ENCODE peak calls at places on chromosome 18, in four cellular contexts. One of them, this sample, is unnamed.

GRCh38 chr18:22485808-22486244 is 68.1 kb upstream of the CTAGE1 start:
- DNase-seq in HCT116: no peak
- DNase-seq in fibroblast of lung: peak
- DNase-seq in PC-3: peak
- DNase-seq in this sample: no peak

GRCh38 chr18:51278045-51278649 is 80.7 kb upstream of the MEX3C start:
- DNase-seq in PC-3: peak
- DNase-seq in HCT116: peak
- DNase-seq in fibroblast of lung: no peak
- DNase-seq in this sample: peak

GRCh38 chr18:23069481-23069880 is 65.8 kb upstream of the CABLES1 start:
- DNase-seq in fibroblast of lung: no peak
- DNase-seq in HCT116: no peak
- DNase-seq in PC-3: no peak
- DNase-seq in this sample: no peak

GRCh38 chr18:8904316-8904715 is 198.2 kb upstream of the NDUFV2 start:
- DNase-seq in PC-3: no peak
- DNase-seq in HCT116: no peak
- DNase-seq in fibroblast of lung: no peak
- DNase-seq in this sample: no peak

GRCh38 chr18:3596324-3597158 is 146.6 kb downstream of the TGIF1 start:
- DNase-seq in HCT116: no peak
- DNase-seq in PC-3: peak
- DNase-seq in fibroblast of lung: peak
- DNase-seq in this sample: peak

GRCh38 chr18:11146238-11146946 is 3.0 kb downstream of the PIEZO2 start:
- DNase-seq in PC-3: no peak
- DNase-seq in HCT116: no peak
- DNase-seq in fibroblast of lung: no peak
- DNase-seq in this sample: no peak

GRCh38 chr18:37499008-37499407 is 66.6 kb downstream of the CELF4 start:
- DNase-seq in PC-3: no peak
- DNase-seq in fibroblast of lung: no peak
- DNase-seq in HCT116: no peak
- DNase-seq in this sample: no peak

GRCh38 chr18:9814431-9814830 is 71.3 kb upstream of the TXNDC2 start:
- DNase-seq in PC-3: peak
- DNase-seq in fibroblast of lung: peak
- DNase-seq in HCT116: no peak
- DNase-seq in this sample: no peak

GRCh38 chr18:48922203-48922800 is 28.5 kb downstream of the SMAD7 start:
- DNase-seq in HCT116: no peak
- DNase-seq in PC-3: no peak
- DNase-seq in fibroblast of lung: no peak
- DNase-seq in this sample: no peak

GRCh38 chr18:36440614-36441013 is 143.1 kb downstream of the FHOD3 start:
- DNase-seq in fibroblast of lung: peak
- DNase-seq in HCT116: no peak
- DNase-seq in PC-3: no peak
- DNase-seq in this sample: no peak

GRCh38 chr18:46034230-46034629 is 37.8 kb downstream of the PSTPIP2 start:
- DNase-seq in HCT116: no peak
- DNase-seq in fibroblast of lung: peak
- DNase-seq in PC-3: no peak
- DNase-seq in this sample: no peak

GRCh38 chr18:60541661-60542060 is 169.1 kb upstream of the MC4R start:
- DNase-seq in PC-3: no peak
- DNase-seq in fibroblast of lung: no peak
- DNase-seq in HCT116: no peak
- DNase-seq in this sample: no peak

GRCh38 chr18:66193394-66193793 is 410.5 kb downstream of the CDH19 start:
- DNase-seq in PC-3: no peak
- DNase-seq in HCT116: no peak
- DNase-seq in fibroblast of lung: no peak
- DNase-seq in this sample: no peak

GRCh38 chr18:53380063-53380639 is 844.3 kb downstream of the MBD2 start:
- DNase-seq in HCT116: peak
- DNase-seq in fibroblast of lung: peak
- DNase-seq in PC-3: peak
- DNase-seq in this sample: no peak

GRCh38 chr18:75132931-75133525 is 75.9 kb downstream of the PTGR3 start:
- DNase-seq in HCT116: no peak
- DNase-seq in PC-3: peak
- DNase-seq in fibroblast of lung: no peak
- DNase-seq in this sample: no peak

GRCh38 chr18:7000484-7001096 is 117.0 kb downstream of the LAMA1 start:
- DNase-seq in fibroblast of lung: no peak
- DNase-seq in PC-3: peak
- DNase-seq in HCT116: no peak
- DNase-seq in this sample: no peak

GRCh38 chr18:28995319-28995718 is 818.4 kb upstream of the CDH2 start:
- DNase-seq in HCT116: peak
- DNase-seq in PC-3: peak
- DNase-seq in fibroblast of lung: no peak
- DNase-seq in this sample: no peak

GRCh38 chr18:46071894-46072867 is at the start of gene PSTPIP2:
- DNase-seq in HCT116: peak
- DNase-seq in PC-3: no peak
- DNase-seq in fibroblast of lung: peak
- DNase-seq in this sample: no peak

GRCh38 chr18:32271649-32272324 is 81.9 kb downstream of the MEP1B start:
- DNase-seq in fibroblast of lung: peak
- DNase-seq in HCT116: peak
- DNase-seq in PC-3: peak
- DNase-seq in this sample: peak

GRCh38 chr18:69956655-69957054 is 9.0 kb upstream of the CD226 start:
- DNase-seq in fibroblast of lung: no peak
- DNase-seq in HCT116: no peak
- DNase-seq in PC-3: no peak
- DNase-seq in this sample: no peak

GRCh38 chr18:73780218-73780617 is 367.4 kb downstream of the FBXO15 start:
- DNase-seq in PC-3: no peak
- DNase-seq in fibroblast of lung: no peak
- DNase-seq in HCT116: no peak
- DNase-seq in this sample: no peak

GRCh38 chr18:28999711-29000110 is 822.8 kb upstream of the CDH2 start:
- DNase-seq in fibroblast of lung: peak
- DNase-seq in PC-3: no peak
- DNase-seq in HCT116: no peak
- DNase-seq in this sample: no peak

GRCh38 chr18:7830468-7830867 is 263.4 kb downstream of the PTPRM start:
- DNase-seq in PC-3: peak
- DNase-seq in HCT116: peak
- DNase-seq in fibroblast of lung: no peak
- DNase-seq in this sample: no peak

GRCh38 chr18:7084766-7085080 is 32.9 kb downstream of the LAMA1 start:
- DNase-seq in fibroblast of lung: peak
- DNase-seq in PC-3: no peak
- DNase-seq in HCT116: no peak
- DNase-seq in this sample: no peak

GRCh38 chr18:28147674-28148171 is 29.2 kb downstream of the CDH2 start:
- DNase-seq in fibroblast of lung: peak
- DNase-seq in PC-3: no peak
- DNase-seq in HCT116: no peak
- DNase-seq in this sample: no peak

GRCh38 chr18:51290864-51291263 is 93.4 kb upstream of the MEX3C start:
- DNase-seq in fibroblast of lung: no peak
- DNase-seq in HCT116: no peak
- DNase-seq in PC-3: no peak
- DNase-seq in this sample: no peak

GRCh38 chr18:23181547-23181946 is 46.3 kb downstream of the CABLES1 start:
- DNase-seq in PC-3: no peak
- DNase-seq in fibroblast of lung: no peak
- DNase-seq in HCT116: no peak
- DNase-seq in this sample: no peak

GRCh38 chr18:49664086-49664890 is 102.4 kb downstream of the LIPG start:
- DNase-seq in fibroblast of lung: no peak
- DNase-seq in PC-3: no peak
- DNase-seq in HCT116: no peak
- DNase-seq in this sample: no peak

DNA sequence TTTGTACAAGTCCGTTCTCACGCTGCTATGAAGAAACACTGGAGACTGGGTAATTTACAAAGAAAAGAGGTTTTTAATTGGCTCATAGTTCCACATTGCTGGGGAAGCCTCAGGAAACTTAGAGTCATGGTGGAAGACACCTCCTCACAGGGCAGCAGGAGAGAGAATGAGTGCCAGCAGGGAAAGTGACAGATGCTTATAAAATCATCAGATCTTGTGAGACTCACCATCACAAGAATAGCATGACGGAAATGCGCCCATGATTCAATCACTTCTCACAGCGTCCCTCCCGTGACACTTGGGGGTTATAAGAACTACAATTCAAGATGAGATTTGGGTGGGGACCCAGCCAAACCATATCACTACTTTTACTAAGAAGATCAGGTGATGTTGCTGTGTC is 285.8 kb downstream of the TMX3 start:
- DNase-seq in PC-3: no peak
- DNase-seq in fibroblast of lung: no peak
- DNase-seq in HCT116: no peak
- DNase-seq in this sample: no peak
- H3K4me2 ChIP-seq in PC-3: peak
- H3K4me2 ChIP-seq in fibroblast of lung: no peak
- H3K4me2 ChIP-seq in HCT116: no peak
- H3K4me2 ChIP-seq in this sample: no peak

GRCh38 chr18:59264651-59265245 is 8.5 kb downstream of the RAX start:
- DNase-seq in HCT116: no peak
- DNase-seq in PC-3: no peak
- DNase-seq in fibroblast of lung: no peak
- DNase-seq in this sample: no peak
- TF ChIP-seq EZH2 in HCT116: no peak
- TF ChIP-seq EZH2 in PC-3: no peak
- TF ChIP-seq EZH2 in fibroblast of lung: peak
- TF ChIP-seq EZH2 in this sample: no peak

DNA sequence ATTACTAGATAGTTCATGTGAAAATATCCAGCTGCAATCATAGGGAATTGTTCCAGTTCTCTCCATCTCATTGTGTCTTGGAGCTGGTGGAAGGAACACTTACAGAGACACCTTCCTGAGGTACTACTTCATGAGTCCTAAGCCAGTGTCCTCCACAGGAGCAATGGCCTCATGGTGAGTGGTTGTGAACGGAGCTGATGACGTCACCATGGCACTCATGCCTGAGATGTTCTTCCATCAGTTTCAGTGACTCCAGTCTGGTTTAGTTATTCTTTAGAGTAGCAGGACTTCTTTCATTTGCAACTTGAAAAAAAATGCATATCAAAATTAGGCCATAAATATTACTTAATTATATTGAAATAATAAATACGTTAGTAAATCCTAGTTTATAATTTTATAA is 418.6 kb downstream of the ZNF521 start:
- DNase-seq in fibroblast of lung: no peak
- DNase-seq in HCT116: no peak
- DNase-seq in PC-3: no peak
- DNase-seq in this sample: no peak
- H3K4me3 ChIP-seq in fibroblast of lung: no peak
- H3K4me3 ChIP-seq in HCT116: no peak
- H3K4me3 ChIP-seq in PC-3: no peak
- H3K4me3 ChIP-seq in this sample: no peak

DNA sequence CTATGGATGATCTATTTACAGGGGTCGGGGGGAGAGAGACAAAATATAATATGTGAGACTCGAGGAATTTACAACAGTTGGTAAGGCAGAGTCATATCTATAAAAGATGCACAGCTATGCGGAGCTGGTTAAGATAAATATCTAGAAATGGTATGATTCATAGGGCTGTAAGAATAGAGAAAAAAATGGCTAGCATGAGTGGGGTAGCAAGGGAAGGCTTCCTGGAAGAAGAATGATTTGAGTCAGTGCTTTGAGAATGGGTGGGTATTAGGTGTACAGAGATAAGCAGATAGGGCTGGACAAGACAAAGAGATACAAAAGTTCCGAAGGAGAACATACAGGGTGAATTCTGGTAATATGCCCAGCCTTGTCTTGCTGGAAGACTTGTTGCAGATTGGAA is 291.5 kb upstream of the CCDC68 start:
- DNase-seq in fibroblast of lung: peak
- DNase-seq in PC-3: peak
- DNase-seq in HCT116: no peak
- DNase-seq in this sample: no peak
- H3K4me2 ChIP-seq in fibroblast of lung: peak
- H3K4me2 ChIP-seq in PC-3: peak
- H3K4me2 ChIP-seq in HCT116: no peak
- H3K4me2 ChIP-seq in this sample: no peak

GRCh38 chr18:55779461-55779710 is 191.4 kb upstream of the TCF4 start:
- DNase-seq in HCT116: no peak
- DNase-seq in fibroblast of lung: no peak
- DNase-seq in PC-3: no peak
- DNase-seq in this sample: no peak

GRCh38 chr18:55778731-55779460 is 190.9 kb upstream of the TCF4 start:
- DNase-seq in HCT116: no peak
- DNase-seq in fibroblast of lung: peak
- DNase-seq in PC-3: no peak
- DNase-seq in this sample: peak

GRCh38 chr18:55781481-55781957 is 193.5 kb upstream of the TCF4 start:
- DNase-seq in HCT116: no peak
- DNase-seq in fibroblast of lung: peak
- DNase-seq in PC-3: peak
- DNase-seq in this sample: no peak

GRCh38 chr18:55779711-55780590 is 192.0 kb upstream of the TCF4 start:
- DNase-seq in PC-3: no peak
- DNase-seq in HCT116: no peak
- DNase-seq in fibroblast of lung: peak
- DNase-seq in this sample: no peak

GRCh38 chr18:55780591-55781071 is 192.6 kb upstream of the TCF4 start:
- DNase-seq in HCT116: no peak
- DNase-seq in fibroblast of lung: peak
- DNase-seq in PC-3: no peak
- DNase-seq in this sample: no peak
- TF ChIP-seq EZH2 in HCT116: no peak
- TF ChIP-seq EZH2 in fibroblast of lung: no peak
- TF ChIP-seq EZH2 in PC-3: no peak
- TF ChIP-seq EZH2 in this sample: no peak

GRCh38 chr18:34710430-34711386 is 610 bp downstream of the DTNA start:
- DNase-seq in HCT116: no peak
- DNase-seq in PC-3: no peak
- DNase-seq in fibroblast of lung: peak
- DNase-seq in this sample: no peak
- H3K4me3 ChIP-seq in HCT116: no peak
- H3K4me3 ChIP-seq in PC-3: no peak
- H3K4me3 ChIP-seq in fibroblast of lung: peak
- H3K4me3 ChIP-seq in this sample: no peak